ENCODE peak calls at places on chromosomes 11 and 22, in eight cellular contexts. O, V, J, N, Z, E, B and C are unnamed samples.

GRCh38 chr11:15770798-15771414 is 585.4 kb downstream of the SOX6 start:
- DNase-seq in J (no peak), B (peak; percentile 58), N (peak; percentile 25), E (peak; percentile 29), Z (peak; percentile 15), O (peak; percentile 51), V (peak; percentile 56), C (peak; percentile 62)

GRCh38 chr11:76997512-76997911 is 36.7 kb upstream of the B3GNT6 start:
- DNase-seq in B (no peak), O (no peak), Z (no peak), E (no peak), V (no peak), J (no peak), N (no peak), C (no peak)

GRCh38 chr11:117856252-117856651 is 20.2 kb downstream of the FXYD6 start:
- DNase-seq in B (no peak), V (no peak), E (no peak), N (no peak), O (no peak), J (no peak), Z (no peak), C (no peak)

GRCh38 chr11:105489431-105489830 is 120.4 kb upstream of the GRIA4 start:
- DNase-seq in B (peak; percentile 16), E (no peak), O (peak; percentile 0), V (no peak), Z (no peak), J (no peak), N (no peak), C (peak; percentile 35)

GRCh38 chr11:44632466-44633123 is 67.1 kb downstream of the CD82 start:
- DNase-seq in V (no peak), O (no peak), J (no peak), E (peak; percentile 66), B (peak; percentile 34), Z (no peak), N (peak; percentile 66), C (peak; percentile 24)

GRCh38 chr22:30680998-30681770 is 13.5 kb upstream of the OSBP2 start:
- DNase-seq in O (peak; percentile 17), V (no peak), J (no peak), N (no peak), Z (no peak), E (no peak), B (no peak), C (peak; percentile 36)

GRCh38 chr11:128095459-128096096 is 491.8 kb downstream of the ETS1 start:
- DNase-seq in N (no peak), E (no peak), B (peak; percentile 95), Z (peak; percentile 6), V (no peak), J (peak; percentile 86), O (peak; percentile 74), C (peak; percentile 94)

GRCh38 chr11:2797181-2797711 is 88.3 kb downstream of the CDKN1C start:
- DNase-seq in Z (no peak), N (peak; percentile 8), E (no peak), V (no peak), B (no peak), J (no peak), O (no peak), C (no peak)

GRCh38 chr11:117860139-117860538 is 16.3 kb downstream of the FXYD6 start:
- DNase-seq in V (no peak), J (no peak), Z (no peak), O (no peak), E (no peak), N (no peak), B (no peak), C (no peak)

GRCh38 chr11:80596291-80596810 is 1155.5 kb upstream of the TENM4 start:
- DNase-seq in J (no peak), V (no peak), N (no peak), O (peak; percentile 55), B (peak; percentile 44), Z (no peak), E (no peak), C (peak; percentile 14)

GRCh38 chr22:49812838-49813237 is 14.8 kb downstream of the BRD1 start:
- DNase-seq in O (peak; percentile 18), V (no peak), J (no peak), E (no peak), B (peak; percentile 57), Z (no peak), N (peak; percentile 65), C (peak; percentile 22)

GRCh38 chr11:96391698-96392307 is 2.0 kb downstream of the JRKL start:
- DNase-seq in B (peak; percentile 15), N (no peak), O (no peak), J (no peak), V (no peak), E (no peak), Z (no peak), C (peak; percentile 7)
- TF ChIP-seq CTCF in B (peak; percentile 6), N (no peak), O (no peak), J (no peak), V (no peak), E (no peak), Z (no peak), C (peak; percentile 15)

DNA sequence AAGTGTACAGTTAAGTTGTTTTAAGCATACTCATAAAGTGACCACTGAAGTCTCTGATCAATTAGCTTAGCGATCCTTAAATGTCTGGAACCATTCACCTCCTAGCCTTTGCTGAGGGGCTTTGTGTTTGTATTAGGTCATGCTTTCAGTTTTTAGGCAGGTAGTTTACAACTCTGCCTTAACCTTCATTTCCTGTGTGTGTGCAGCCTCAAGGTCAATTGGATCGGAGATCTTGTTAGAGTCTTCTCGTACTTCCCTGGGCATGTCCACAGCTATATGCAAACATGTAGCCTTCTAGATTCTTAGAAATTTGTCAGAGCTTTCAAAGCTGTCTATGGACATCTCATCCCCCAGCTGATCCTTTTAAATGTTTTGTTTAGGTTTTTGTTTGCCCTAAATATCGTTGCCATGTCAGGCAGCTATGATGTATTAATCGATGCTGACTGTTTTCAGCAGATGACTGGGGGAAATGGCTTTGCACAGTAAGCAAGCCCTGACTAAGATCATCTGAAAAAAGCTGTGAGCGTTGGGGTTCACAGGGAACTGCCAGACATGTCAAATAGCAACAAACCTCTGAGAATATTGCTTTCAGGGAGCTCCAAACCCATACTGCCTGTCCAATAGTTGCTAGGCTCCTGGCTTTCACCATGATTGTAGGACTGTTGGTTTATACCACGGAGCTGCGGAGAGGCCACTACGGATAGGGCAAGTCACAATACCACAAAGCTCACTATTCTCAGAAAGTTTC is 45.6 kb downstream of the GLYAT start:
- DNase-seq in V (no peak), O (no peak), J (no peak), E (no peak), N (no peak), B (no peak), Z (no peak), C (no peak)
- H3K4me3 ChIP-seq in V (no peak overlapping the region), O (no peak overlapping the region), J (no peak overlapping the region), E (no peak overlapping the region), N (no peak overlapping the region), B (no peak overlapping the region), Z (no peak overlapping the region), C (no peak overlapping the region)

GRCh38 chr11:73760066-73760679 is 701 bp downstream of the RAB6A start:
- DNase-seq in J (no peak), N (peak; percentile 57), E (peak; percentile 59), Z (no peak), O (peak; percentile 41), B (peak; percentile 43), V (peak; percentile 22), C (peak; percentile 44)

GRCh38 chr11:73760680-73761402 is at the start of gene RAB6A:
- DNase-seq in B (peak; percentile 100), N (peak; percentile 100), O (peak; percentile 99), E (peak; percentile 96), Z (peak; percentile 99), V (peak; percentile 99), J (peak; percentile 98), C (peak; percentile 100)

GRCh38 chr11:73761403-73761945 is 600 bp upstream of the RAB6A start:
- DNase-seq in B (no peak), Z (no peak), J (no peak), E (no peak), O (no peak), V (no peak), N (peak; percentile 32), C (no peak)

GRCh38 chr11:73758451-73758850 is 2.4 kb downstream of the RAB6A start:
- DNase-seq in O (no peak), V (no peak), B (no peak), J (no peak), Z (no peak), E (no peak), N (no peak), C (no peak)

DNA sequence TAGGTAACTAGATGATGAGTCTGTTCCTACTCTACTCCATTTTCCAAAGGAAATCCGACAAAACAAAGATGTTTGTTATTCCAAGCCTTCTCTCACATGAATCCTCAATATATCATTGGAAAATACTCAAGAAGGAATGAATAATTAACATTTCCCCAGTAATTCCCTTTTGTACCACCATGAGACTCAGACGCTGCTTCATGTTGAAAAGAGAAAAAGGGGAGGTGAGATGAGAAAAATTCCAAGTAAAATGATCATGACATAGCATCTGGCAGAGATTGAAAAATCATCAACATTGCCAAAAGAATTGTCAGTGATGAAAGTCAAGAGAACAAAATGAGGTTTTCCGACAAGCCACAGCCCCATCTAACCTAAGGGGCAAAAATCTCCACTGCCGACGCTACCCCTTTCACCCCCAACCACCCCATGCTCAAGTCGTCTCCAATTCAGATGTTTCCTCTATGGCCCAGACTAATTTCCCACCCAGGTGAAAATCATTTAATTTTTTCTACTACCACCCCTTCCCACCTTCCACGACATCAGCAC is 1.3 kb downstream of the RAB6A start:
- DNase-seq in V (no peak), B (peak; percentile 43), Z (no peak), E (peak; percentile 35), N (no peak), J (no peak), O (peak; percentile 42), C (peak; percentile 39)
- TF ChIP-seq CTCF in V (no peak), B (peak; percentile 27), Z (peak; percentile 38), E (peak; percentile 4), N (no peak), J (no peak), O (peak; percentile 43), C (peak; percentile 28)

GRCh38 chr11:72040497-72041363 is 39.6 kb downstream of the NUMA1 start:
- DNase-seq in V (peak; percentile 96), O (peak; percentile 97), B (peak; percentile 94), Z (peak; percentile 89), J (peak; percentile 85), N (peak; percentile 93), E (peak; percentile 90), C (peak; percentile 97)

GRCh38 chr11:72041364-72042058 is 38.8 kb downstream of the NUMA1 start:
- DNase-seq in Z (peak; percentile 44), B (peak; percentile 67), V (peak; percentile 64), E (peak; percentile 57), J (peak; percentile 21), O (peak; percentile 81), N (peak; percentile 66), C (peak; percentile 78)

GRCh38 chr11:72039108-72039850 is 40.6 kb downstream of the IL18BP start:
- DNase-seq in J (peak; percentile 68), V (no peak), Z (peak; percentile 7), O (peak; percentile 65), B (peak; percentile 28), N (no peak), E (no peak), C (no peak)

GRCh38 chr11:72038491-72038890 is 39.8 kb downstream of the IL18BP start:
- DNase-seq in B (peak; percentile 73), N (no peak), Z (peak; percentile 48), E (no peak), O (peak; percentile 81), V (peak; percentile 71), J (peak; percentile 35), C (peak; percentile 75)

GRCh38 chr11:72042059-72042425 is 38.3 kb downstream of the NUMA1 start:
- DNase-seq in N (no peak), E (no peak), V (no peak), O (no peak), Z (no peak), B (no peak), J (no peak), C (no peak)
- H3K4me3 ChIP-seq in N (peak overlapping the region; percentile 60), E (peak overlapping the region; percentile 64), V (peak overlapping the region; percentile 65), O (peak overlapping the region; percentile 91), Z (peak overlapping the region; percentile 88), B (peak overlapping the region; percentile 68), J (peak overlapping the region; percentile 75), C (peak overlapping the region; percentile 71)